ENCODE peak calls at places on chromosomes 5 and 9, in eight cellular contexts. Z is adipocyte; N is LoVo; G is GM23248; Q is stimulated activated CD8-positive, alpha-beta memory T cell treated with anti-CD3 and anti-CD28 coated beads, Interleukin-4, amount 100 ng/mL, for 4 hours; O is MCF 10A; D is NCI-H345; C is effector CD4-positive, alpha-beta T cell. I is an unnamed sample.

GRCh38 chr9:124297553-124297905 is 39.8 kb downstream of the NEK6 start:
- DNase-seq in Z (peak), N (peak), G (peak), Q (no peak), O (peak), D (no peak), C (no peak), I (no peak)

GRCh38 chr5:127486471-127486870 is 31.0 kb upstream of the PRRC1 start:
- DNase-seq in Z (no peak), N (no peak), G (no peak), Q (no peak), O (no peak), D (no peak), C (no peak), I (no peak)

GRCh38 chr9:137348781-137349470 is 46.9 kb upstream of the NRARP start:
- DNase-seq in Z (no peak), N (no peak), G (no peak), Q (no peak), O (no peak), D (no peak), C (no peak), I (no peak)

GRCh38 chr9:106980551-106981101 is 117.7 kb downstream of the ZNF462 start:
- DNase-seq in Z (no peak), N (no peak), G (peak), Q (no peak), O (no peak), D (no peak), C (no peak), I (no peak)

GRCh38 chr5:14930486-14930885 is 58.9 kb upstream of the ANKH start:
- DNase-seq in Z (peak), N (no peak), G (no peak), Q (no peak), O (no peak), D (no peak), C (no peak), I (no peak)

GRCh38 chr9:127962278-127962677 is 18.5 kb downstream of the EEIG1 start:
- DNase-seq in Z (no peak), N (no peak), G (no peak), Q (no peak), O (no peak), D (no peak), C (no peak), I (no peak)

GRCh38 chr5:39760385-39761198 is 335.8 kb upstream of the DAB2 start:
- DNase-seq in Z (peak), N (no peak), G (peak), Q (no peak), O (peak), D (no peak), C (no peak), I (no peak)

GRCh38 chr9:101540069-101540468 is 6.4 kb downstream of the RNF20 start:
- DNase-seq in Z (no peak), N (no peak), G (no peak), Q (no peak), O (no peak), D (no peak), C (no peak), I (no peak)

GRCh38 chr5:178336889-178337785 is 104.5 kb upstream of the PHYKPL start:
- DNase-seq in Z (no peak), N (no peak), G (no peak), Q (no peak), O (no peak), D (peak), C (no peak), I (no peak)

I was measured in NCI-H748 treated with DMSO at 0.1 percent for 48 hours.